ENCODE peak calls at places on chromosomes 12 and 14, in four cellular contexts. O is A549, D is uterus, P is fibroblast of lung. X is an unnamed sample.

GRCh38 chr12:48110691-48111315 is 4.9 kb upstream of the SENP1 start:
- DNase-seq in O (no peak), D (no peak), P (no peak), X (no peak)

GRCh38 chr12:31959701-31960391 is 631 bp downstream of the RESF1 start:
- DNase-seq in O (peak), D (peak), P (peak), X (peak)

GRCh38 chr14:99891900-99892299 is 98.7 kb downstream of the EML1 start:
- DNase-seq in O (no peak), D (no peak), P (no peak), X (no peak)

GRCh38 chr14:89067293-89067972 is 243.0 kb downstream of the TTC8 start:
- DNase-seq in O (no peak), D (no peak), P (no peak), X (no peak)

GRCh38 chr12:51621155-51621922 is 30.3 kb downstream of the SCN8A start:
- DNase-seq in O (no peak), D (no peak), P (no peak), X (no peak)

GRCh38 chr14:58560208-58560607 is 77.6 kb upstream of the DACT1 start:
- DNase-seq in O (no peak), D (no peak), P (peak), X (no peak)

GRCh38 chr14:30369531-30370180 is 189.3 kb upstream of the G2E3 start:
- DNase-seq in O (no peak), D (no peak), P (no peak), X (no peak)

GRCh38 chr14:71720978-71721624 is 211.1 kb upstream of the RGS6 start:
- DNase-seq in O (peak), D (no peak), P (peak), X (peak)

GRCh38 chr14:35897616-35898111 is 71.5 kb downstream of the BRMS1L start:
- DNase-seq in O (no peak), D (no peak), P (no peak), X (no peak)

GRCh38 chr14:90140298-90140955 is 78.6 kb downstream of the KCNK13 start:
- DNase-seq in O (no peak), D (no peak), P (no peak), X (no peak)

GRCh38 chr14:63204407-63205280 is at the start of gene RHOJ:
- DNase-seq in O (no peak), D (peak), P (peak), X (no peak)

GRCh38 chr12:53221203-53222076 is 10.6 kb downstream of the RARG start:
- DNase-seq in O (peak), D (peak), P (peak), X (peak)

GRCh38 chr12:43111608-43112007 is 440.4 kb downstream of the ADAMTS20 start:
- DNase-seq in O (no peak), D (no peak), P (no peak), X (no peak)

GRCh38 chr12:52667509-52667908 is 12.7 kb downstream of the KRT1 start:
- DNase-seq in O (peak), D (no peak), P (no peak), X (no peak)

GRCh38 chr12:58313091-58313855 is 371.9 kb downstream of the ATP23 start:
- DNase-seq in O (no peak), D (no peak), P (peak), X (no peak)

GRCh38 chr12:107992870-107993451 is 136.1 kb upstream of the WSCD2 start:
- DNase-seq in O (peak), D (no peak), P (peak), X (peak)

GRCh38 chr12:34599530-34600513 is 577.5 kb downstream of the ALG10 start:
- DNase-seq in O (no peak), D (no peak), P (no peak), X (peak)

GRCh38 chr12:131922772-131923171 is 6.3 kb upstream of the PUS1 start:
- DNase-seq in O (no peak), D (no peak), P (no peak), X (no peak)

GRCh38 chr12:108080363-108080762 is 48.7 kb upstream of the WSCD2 start:
- DNase-seq in O (no peak), D (no peak), P (no peak), X (no peak)

GRCh38 chr12:23887055-23887835 is 62.2 kb downstream of the SOX5 start:
- DNase-seq in O (no peak), D (no peak), P (peak), X (no peak)

GRCh38 chr14:59852350-59852749 is 18.2 kb downstream of the RTN1 start:
- DNase-seq in O (no peak), D (no peak), P (no peak), X (no peak)

GRCh38 chr12:15556411-15556810 is 232.8 kb downstream of the EPS8 start:
- DNase-seq in O (no peak), D (no peak), P (no peak), X (no peak)

GRCh38 chr12:96514328-96514727 is 25.0 kb downstream of the CFAP54 start:
- DNase-seq in O (no peak), D (no peak), P (peak), X (no peak)

GRCh38 chr12:23083267-23083666 is 458.3 kb downstream of the ETNK1 start:
- DNase-seq in O (no peak), D (no peak), P (peak), X (no peak)

GRCh38 chr12:24719293-24719721 is 229.6 kb downstream of the BCAT1 start:
- DNase-seq in O (no peak), D (no peak), P (peak), X (no peak)

GRCh38 chr12:30286345-30286926 is 409.2 kb downstream of the IPO8 start:
- DNase-seq in O (peak), D (no peak), P (peak), X (no peak)

GRCh38 chr12:5567021-5567744 is 135.3 kb downstream of the NTF3 start:
- DNase-seq in O (no peak), D (no peak), P (peak), X (no peak)

GRCh38 chr12:54560374-54560858 is 11.0 kb downstream of the PDE1B start:
- DNase-seq in O (peak), D (peak), P (peak), X (peak)

GRCh38 chr12:22042981-22043669 is 2.9 kb upstream of the CMAS start:
- DNase-seq in O (no peak), D (no peak), P (peak), X (no peak)

GRCh38 chr12:19066471-19067001 is 63.0 kb upstream of the PLEKHA5 start:
- DNase-seq in O (no peak), D (no peak), P (no peak), X (no peak)

GRCh38 chr12:26058308-26058707 is 66.5 kb downstream of the BHLHE41 start:
- DNase-seq in O (no peak), D (no peak), P (no peak), X (no peak)

GRCh38 chr14:22993517-22993916 is 11.2 kb upstream of the AJUBA start:
- DNase-seq in O (no peak), D (no peak), P (no peak), X (no peak)

GRCh38 chr14:52790011-52790755 is 1.2 kb downstream of the GNPNAT1 start:
- DNase-seq in O (no peak), D (no peak), P (no peak), X (no peak)

GRCh38 chr12:120199025-120199424 is 1.9 kb downstream of the RPLP0 start:
- DNase-seq in O (no peak), D (no peak), P (no peak), X (no peak)
- H3K4me3 ChIP-seq in O (peak), D (no peak), P (peak), X (no peak)

GRCh38 chr14:92601131-92601710 is 87.6 kb downstream of the RIN3 start:
- DNase-seq in O (no peak), D (no peak), P (no peak), X (no peak)

GRCh38 chr14:92605274-92605940 is 91.8 kb downstream of the RIN3 start:
- DNase-seq in O (no peak), D (no peak), P (no peak), X (no peak)

GRCh38 chr14:92601757-92602417 is 88.3 kb downstream of the RIN3 start:
- DNase-seq in O (no peak), D (no peak), P (no peak), X (no peak)

GRCh38 chr14:92600318-92601053 is 86.9 kb downstream of the RIN3 start:
- DNase-seq in O (peak), D (no peak), P (peak), X (no peak)

DNA sequence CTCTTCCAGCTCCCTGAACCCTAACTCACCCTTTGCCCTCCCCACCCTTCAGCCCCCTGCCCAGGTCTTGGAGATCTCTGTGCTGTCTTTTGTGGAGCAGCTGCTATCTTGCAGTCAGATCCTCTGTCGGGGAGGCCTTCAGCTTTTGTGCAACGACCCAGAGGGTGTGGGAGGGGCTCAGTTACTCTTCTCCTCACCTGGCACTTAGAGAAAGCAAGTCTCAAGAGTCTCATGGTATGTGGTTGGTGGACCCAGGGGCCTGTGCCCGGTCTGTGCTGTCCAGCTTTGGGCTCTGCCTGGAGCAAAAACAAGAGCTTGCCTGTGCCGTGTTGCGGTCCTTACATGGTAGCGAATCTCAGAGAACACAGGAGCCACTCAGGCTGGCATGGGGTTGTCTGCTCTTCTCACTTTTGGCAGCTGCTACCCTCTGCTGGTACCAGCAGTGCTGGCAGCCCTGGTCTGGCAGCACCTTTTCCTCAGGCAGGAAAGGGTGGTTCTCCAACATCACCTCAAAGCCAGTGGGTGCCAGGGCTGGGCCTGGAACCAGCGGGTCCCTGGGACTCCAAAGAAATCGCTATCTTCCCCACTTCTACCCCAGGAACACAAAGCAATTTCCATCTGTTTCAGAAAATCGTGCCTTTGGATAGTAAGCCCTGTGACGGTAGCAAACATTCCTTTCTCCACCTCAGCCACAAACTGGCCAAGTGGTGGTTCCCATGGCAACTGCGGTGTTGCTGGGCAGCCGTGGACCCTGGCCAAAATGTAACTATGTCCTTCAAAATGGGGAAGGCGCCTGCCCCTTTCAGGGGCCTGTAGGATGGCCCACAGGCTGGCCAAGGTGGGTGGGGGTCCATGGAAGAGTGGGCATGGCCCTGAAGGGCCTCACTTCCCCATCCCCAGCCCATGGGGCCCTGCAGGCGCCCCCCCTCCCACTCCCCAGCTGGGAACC is 90.0 kb downstream of the RIN3 start:
- DNase-seq in O (no peak), D (no peak), P (peak), X (peak)
- TF ChIP-seq CTCF in O (peak), D (no peak), P (peak), X (peak)

DNA sequence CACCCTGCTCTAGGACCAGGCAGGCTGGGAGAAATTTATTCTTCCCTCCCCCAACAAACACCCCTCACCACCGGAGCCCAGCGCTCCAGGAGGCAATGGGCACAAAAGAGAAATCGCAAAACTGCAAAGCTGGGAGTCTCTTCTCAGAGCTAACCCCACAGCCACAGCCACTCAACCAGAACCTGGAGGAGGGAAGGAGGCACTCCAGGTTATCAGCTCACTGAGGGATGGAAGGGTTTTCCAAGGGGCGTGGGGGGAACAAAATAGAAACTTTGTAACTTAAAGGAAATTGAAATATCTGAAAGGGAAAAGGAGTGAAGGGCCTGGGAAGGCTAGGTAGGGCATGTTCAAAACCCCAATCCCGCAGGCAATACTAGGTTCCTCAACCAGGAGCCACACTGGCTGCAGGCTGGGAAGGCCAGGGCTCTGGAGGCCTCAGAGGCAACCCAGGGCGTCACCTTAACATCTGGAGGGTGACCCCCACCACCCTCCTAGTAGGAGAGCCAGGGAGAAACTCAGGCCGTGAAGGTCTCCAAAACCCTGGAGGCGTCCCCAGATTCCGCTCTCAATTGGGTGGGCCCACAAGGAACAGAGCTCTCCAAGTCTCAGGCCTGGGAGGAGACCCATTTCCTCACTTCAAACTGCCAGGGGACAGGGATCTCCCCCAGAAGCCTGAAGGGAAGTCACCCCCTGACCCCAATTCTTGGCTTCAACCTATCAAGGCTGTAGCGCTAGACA is 3.2 kb downstream of the KDM2B start:
- DNase-seq in O (no peak), D (no peak), P (no peak), X (no peak)
- H3K4me3 ChIP-seq in O (no peak), D (no peak), P (peak), X (no peak)

GRCh38 chr12:121812320-121812871 is 8.6 kb downstream of the SETD1B start:
- DNase-seq in O (peak), D (peak), P (peak), X (peak)
- TF ChIP-seq CTCF in O (peak), D (peak), P (no peak), X (peak)